ENCODE peak calls at places on chromosomes 16 and 17, in eight cellular contexts. A is stomach, R is GM12878, B is sigmoid colon, I is endothelial cell of umbilical vein, W is prostate gland, Q is suprapubic skin, Y is esophagus muscularis mucosa. P is an unnamed sample.

GRCh38 chr17:2928294-2928890 is 132.2 kb downstream of the RAP1GAP2 start:
- DNase-seq in A (peak; percentile 55), R (no peak), B (no peak), I (no peak), W (no peak), Q (no peak), Y (no peak), P (no peak)

GRCh38 chr17:66625321-66625767 is 209.6 kb upstream of the CACNG5 start:
- DNase-seq in A (no peak), R (no peak), B (no peak), I (peak; percentile 55), W (no peak), Q (no peak), Y (no peak), P (no peak)

GRCh38 chr17:30312218-30312617 is 20.5 kb upstream of the BLMH start:
- DNase-seq in A (no peak), R (no peak), B (no peak), I (no peak), W (no peak), Q (no peak), Y (no peak), P (no peak)

GRCh38 chr16:14309001-14309886 is 238.1 kb downstream of the MRTFB start:
- DNase-seq in A (peak; percentile 42), R (no peak), B (no peak), I (no peak), W (peak; percentile 36), Q (no peak), Y (no peak), P (no peak)

GRCh38 chr17:77746391-77746790 is 212.1 kb upstream of the TNRC6C start:
- DNase-seq in A (no peak), R (no peak), B (peak; percentile 52), I (no peak), W (no peak), Q (peak; percentile 40), Y (no peak), P (no peak)

GRCh38 chr16:20867585-20867984 is 32.6 kb downstream of the DCUN1D3 start:
- DNase-seq in A (no peak), R (no peak), B (no peak), I (no peak), W (no peak), Q (no peak), Y (no peak), P (no peak)

GRCh38 chr16:63568184-63568583 is 1531.9 kb upstream of the CDH8 start:
- DNase-seq in A (no peak), R (no peak), B (no peak), I (no peak), W (no peak), Q (no peak), Y (no peak), P (no peak)

GRCh38 chr17:29722411-29723198 is 99.9 kb upstream of the CORO6 start:
- DNase-seq in A (no peak), R (peak; percentile 96), B (peak; percentile 78), I (peak; percentile 84), W (peak; percentile 11), Q (no peak), Y (peak; percentile 92), P (peak; percentile 46)

GRCh38 chr17:21253646-21254441 is 634 bp upstream of the NATD1 start:
- DNase-seq in A (no peak), R (no peak), B (no peak), I (no peak), W (no peak), Q (no peak), Y (no peak), P (no peak)

GRCh38 chr17:30244853-30245385 is 9.4 kb upstream of the SLC6A4 start:
- DNase-seq in A (no peak), R (no peak), B (no peak), I (no peak), W (no peak), Q (no peak), Y (no peak), P (no peak)

GRCh38 chr16:11201498-11202259 is 54.3 kb downstream of the SOCS1 start:
- DNase-seq in A (peak; percentile 41), R (no peak), B (no peak), I (peak; percentile 87), W (no peak), Q (no peak), Y (no peak), P (no peak)

GRCh38 chr16:4663756-4664465 is 29.5 kb upstream of the NUDT16L1 start:
- DNase-seq in A (peak; percentile 45), R (no peak), B (peak; percentile 79), I (no peak), W (no peak), Q (no peak), Y (no peak), P (peak; percentile 53)
- TF ChIP-seq POLR2AphosphoS5 in A (no peak), R (no peak), B (no peak), I (no peak), W (no peak), Q (no peak), Y (no peak), P (no peak)

GRCh38 chr17:13311301-13311700 is 290.4 kb downstream of the HS3ST3A1 start:
- DNase-seq in A (no peak), R (no peak), B (no peak), I (no peak), W (no peak), Q (no peak), Y (no peak), P (no peak)
- H3K27ac ChIP-seq in A (no peak overlapping the region), R (no peak overlapping the region), B (no peak overlapping the region), I (no peak overlapping the region), W (no peak overlapping the region), Q (no peak overlapping the region), Y (no peak overlapping the region), P (no peak overlapping the region)

DNA sequence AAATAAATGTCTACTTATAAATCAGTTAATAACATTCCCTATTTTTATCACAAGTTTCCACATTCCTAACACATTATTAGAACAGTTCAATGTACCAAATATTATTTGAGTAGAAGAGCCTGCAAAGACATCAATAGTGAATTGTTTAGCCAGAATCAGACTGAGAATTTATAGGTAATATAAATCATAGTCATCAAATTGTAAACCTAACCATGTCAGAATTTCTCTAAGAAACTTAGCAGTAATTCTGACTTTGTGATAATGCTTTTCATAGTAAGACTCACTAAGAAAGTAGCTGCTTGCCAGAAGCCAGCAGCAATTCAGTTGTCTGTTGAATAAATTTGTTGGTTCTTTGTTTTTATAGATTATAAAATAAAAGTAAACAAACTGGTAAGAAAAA is 111.3 kb downstream of the USP32 start:
- DNase-seq in A (no peak), R (no peak), B (no peak), I (no peak), W (no peak), Q (no peak), Y (no peak), P (no peak)
- H3K4me3 ChIP-seq in A (no peak overlapping the region), R (no peak overlapping the region), B (no peak overlapping the region), I (no peak overlapping the region), W (no peak overlapping the region), Q (no peak overlapping the region), Y (no peak overlapping the region), P (no peak overlapping the region)

DNA sequence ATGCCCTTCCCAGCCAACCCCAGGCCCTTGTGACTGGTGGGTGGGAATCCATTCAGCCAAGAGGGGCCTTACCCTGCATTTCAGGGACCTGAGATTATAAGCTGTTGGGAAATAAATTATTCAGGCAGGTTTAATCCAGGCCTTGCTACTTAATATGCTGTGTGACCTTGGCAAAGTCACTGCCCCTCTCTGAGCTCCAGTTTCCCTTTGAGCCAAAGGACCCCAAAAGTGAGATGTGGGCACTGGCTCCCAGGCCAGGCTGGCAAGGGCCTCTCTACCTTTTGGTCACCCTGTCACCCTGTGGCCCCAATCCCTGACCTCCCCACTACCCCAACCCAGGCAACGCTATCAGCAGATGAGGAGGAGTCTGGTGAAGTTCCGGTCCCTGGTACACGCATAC is 33.9 kb downstream of the MYO15A start:
- DNase-seq in A (no peak), R (no peak), B (no peak), I (no peak), W (no peak), Q (no peak), Y (no peak), P (no peak)
- TF ChIP-seq POLR2AphosphoS5 in A (no peak), R (no peak), B (no peak), I (no peak), W (no peak), Q (no peak), Y (no peak), P (no peak)

GRCh38 chr17:38791162-38791561 is 8.2 kb downstream of the PIP4K2B start:
- DNase-seq in A (no peak), R (no peak), B (no peak), I (no peak), W (no peak), Q (no peak), Y (no peak), P (no peak)

GRCh38 chr17:38783227-38783626 is 16.1 kb downstream of the PIP4K2B start:
- DNase-seq in A (no peak), R (no peak), B (no peak), I (no peak), W (no peak), Q (no peak), Y (no peak), P (no peak)

GRCh38 chr17:38794221-38794620 is 5.1 kb downstream of the PIP4K2B start:
- DNase-seq in A (no peak), R (no peak), B (no peak), I (no peak), W (no peak), Q (no peak), Y (no peak), P (no peak)

GRCh38 chr17:38786372-38786771 is 13.0 kb downstream of the PIP4K2B start:
- DNase-seq in A (no peak), R (no peak), B (no peak), I (no peak), W (no peak), Q (no peak), Y (no peak), P (no peak)

DNA sequence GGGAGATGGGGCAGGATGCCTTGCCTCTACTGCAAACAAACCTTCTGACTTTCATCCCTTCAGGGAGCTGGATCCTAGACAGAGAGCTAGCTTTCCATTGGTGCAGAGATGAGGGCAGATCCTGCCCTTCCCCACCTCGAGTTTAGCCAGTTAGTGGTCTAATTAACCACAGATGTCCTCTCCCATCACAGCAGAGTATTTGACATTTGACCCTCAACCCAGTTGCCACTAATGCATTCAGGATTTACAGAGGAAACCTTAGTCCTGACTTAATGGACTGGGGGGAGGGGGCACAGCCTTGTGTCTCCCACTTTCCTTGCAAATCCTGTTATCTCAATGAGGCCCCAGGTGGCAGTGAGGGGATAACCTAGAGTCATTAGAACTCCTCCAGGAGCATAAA is 10.2 kb downstream of the PIP4K2B start:
- DNase-seq in A (no peak), R (no peak), B (no peak), I (no peak), W (no peak), Q (no peak), Y (no peak), P (no peak)
- H3K27ac ChIP-seq in A (no peak overlapping the region), R (no peak overlapping the region), B (no peak overlapping the region), I (no peak overlapping the region), W (no peak overlapping the region), Q (no peak overlapping the region), Y (no peak overlapping the region), P (no peak overlapping the region)

DNA sequence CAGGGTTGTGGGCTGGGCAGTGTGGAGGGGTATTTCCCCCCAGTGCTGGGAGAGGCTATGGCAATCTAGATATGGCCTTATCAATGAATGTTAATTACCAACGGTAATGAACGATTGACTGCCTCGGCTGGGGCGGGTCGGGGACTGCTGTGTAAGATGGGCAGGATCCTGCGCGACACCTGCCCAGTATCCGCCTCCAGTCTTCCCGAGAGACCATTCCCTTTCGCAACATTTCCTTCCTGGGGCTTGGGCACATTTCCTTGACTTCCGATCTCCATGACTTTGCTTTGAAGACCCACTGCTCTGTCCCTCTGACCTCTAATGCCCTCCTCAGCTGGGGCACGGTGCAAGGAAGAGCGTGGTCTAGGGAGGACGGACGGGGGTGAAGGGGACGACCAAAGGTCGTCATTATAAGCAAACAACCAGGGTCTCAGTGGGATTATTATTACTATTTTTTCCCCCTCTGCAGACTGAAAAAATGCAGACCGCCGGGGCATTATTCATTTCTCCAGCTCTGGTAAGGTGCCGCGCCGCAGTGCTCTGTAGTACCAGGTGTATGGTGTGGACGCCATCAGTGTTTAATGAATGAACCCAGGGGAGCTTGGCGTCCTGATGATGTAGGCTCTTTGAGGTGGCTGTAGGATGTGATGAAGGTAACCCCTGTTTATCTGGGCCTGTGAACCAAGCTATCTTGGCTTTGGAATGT is 506 bp downstream of the ATP5MC1 start:
- DNase-seq in A (no peak), R (no peak), B (no peak), I (no peak), W (no peak), Q (no peak), Y (no peak), P (no peak)
- H3K4me3 ChIP-seq in A (peak overlapping the region; percentile 64), R (peak overlapping the region; percentile 76), B (peak overlapping the region; percentile 71), I (peak overlapping the region; percentile 61), W (peak overlapping the region; percentile 53), Q (peak overlapping the region; percentile 90), Y (peak overlapping the region; percentile 76), P (peak overlapping the region; percentile 77)